ENCODE peak calls at places on chromosomes 4 and X, in eight cellular contexts. One of them, this sample, is unnamed. For H3K4me1, the result is how much of the 10 kb centered on the place peaks cover.

GRCh38 chr4:41326776-41327175 is 70.0 kb downstream of the UCHL1 start:
- DNase-seq in mucosa of descending colon: no peak
- DNase-seq in thoracic aorta: no peak
- DNase-seq in upper lobe of right lung: no peak
- DNase-seq in lower lobe of right lung: no peak
- DNase-seq in heart right ventricle: no peak
- DNase-seq in gastrocnemius medialis: no peak
- DNase-seq in OCI-LY7: no peak
- DNase-seq in this sample: no peak

GRCh38 chrX:126770179-126770578 is 49.4 kb upstream of the PRR32 start:
- DNase-seq in upper lobe of right lung: no peak
- DNase-seq in OCI-LY7: peak
- DNase-seq in thoracic aorta: no peak
- DNase-seq in gastrocnemius medialis: no peak
- DNase-seq in lower lobe of right lung: no peak
- DNase-seq in mucosa of descending colon: no peak
- DNase-seq in heart right ventricle: no peak
- DNase-seq in this sample: no peak

GRCh38 chrX:48508400-48509244 is at the start of gene PORCN:
- DNase-seq in gastrocnemius medialis: peak
- DNase-seq in thoracic aorta: no peak
- DNase-seq in OCI-LY7: peak
- DNase-seq in heart right ventricle: peak
- DNase-seq in upper lobe of right lung: peak
- DNase-seq in mucosa of descending colon: peak
- DNase-seq in lower lobe of right lung: peak
- DNase-seq in this sample: peak

GRCh38 chr4:145279122-145279960 is 99.0 kb upstream of the OTUD4 start:
- DNase-seq in mucosa of descending colon: no peak
- DNase-seq in OCI-LY7: no peak
- DNase-seq in thoracic aorta: no peak
- DNase-seq in lower lobe of right lung: no peak
- DNase-seq in upper lobe of right lung: no peak
- DNase-seq in gastrocnemius medialis: no peak
- DNase-seq in heart right ventricle: no peak
- DNase-seq in this sample: no peak

GRCh38 chr4:82789377-82789776 is 9.2 kb downstream of the SCD5 start:
- DNase-seq in upper lobe of right lung: no peak
- DNase-seq in thoracic aorta: no peak
- DNase-seq in mucosa of descending colon: no peak
- DNase-seq in gastrocnemius medialis: no peak
- DNase-seq in lower lobe of right lung: no peak
- DNase-seq in heart right ventricle: no peak
- DNase-seq in OCI-LY7: no peak
- DNase-seq in this sample: no peak

GRCh38 chrX:10103023-10103422 is 53.8 kb upstream of the CLCN4 start:
- DNase-seq in thoracic aorta: no peak
- DNase-seq in mucosa of descending colon: no peak
- DNase-seq in OCI-LY7: no peak
- DNase-seq in heart right ventricle: no peak
- DNase-seq in lower lobe of right lung: no peak
- DNase-seq in gastrocnemius medialis: no peak
- DNase-seq in upper lobe of right lung: no peak
- DNase-seq in this sample: no peak

GRCh38 chr4:8914461-8915171 is 43.0 kb upstream of the HMX1 start:
- DNase-seq in lower lobe of right lung: no peak
- DNase-seq in gastrocnemius medialis: no peak
- DNase-seq in OCI-LY7: no peak
- DNase-seq in thoracic aorta: no peak
- DNase-seq in mucosa of descending colon: no peak
- DNase-seq in upper lobe of right lung: peak
- DNase-seq in heart right ventricle: no peak
- DNase-seq in this sample: peak

GRCh38 chr4:61335364-61335763 is 135.2 kb downstream of the ADGRL3 start:
- DNase-seq in upper lobe of right lung: no peak
- DNase-seq in mucosa of descending colon: no peak
- DNase-seq in gastrocnemius medialis: no peak
- DNase-seq in heart right ventricle: no peak
- DNase-seq in thoracic aorta: no peak
- DNase-seq in OCI-LY7: no peak
- DNase-seq in lower lobe of right lung: no peak
- DNase-seq in this sample: no peak

GRCh38 chr4:26729547-26729946 is 131.1 kb upstream of the STIM2 start:
- DNase-seq in mucosa of descending colon: no peak
- DNase-seq in lower lobe of right lung: no peak
- DNase-seq in upper lobe of right lung: no peak
- DNase-seq in heart right ventricle: no peak
- DNase-seq in OCI-LY7: no peak
- DNase-seq in gastrocnemius medialis: no peak
- DNase-seq in thoracic aorta: no peak
- DNase-seq in this sample: no peak

GRCh38 chrX:110056419-110056818 is 53.5 kb downstream of the TMEM164 start:
- DNase-seq in upper lobe of right lung: no peak
- DNase-seq in thoracic aorta: no peak
- DNase-seq in mucosa of descending colon: no peak
- DNase-seq in lower lobe of right lung: no peak
- DNase-seq in OCI-LY7: no peak
- DNase-seq in gastrocnemius medialis: no peak
- DNase-seq in heart right ventricle: no peak
- DNase-seq in this sample: no peak

GRCh38 chrX:118566359-118566758 is 70.7 kb downstream of the DOCK11 start:
- DNase-seq in upper lobe of right lung: no peak
- DNase-seq in gastrocnemius medialis: no peak
- DNase-seq in lower lobe of right lung: no peak
- DNase-seq in mucosa of descending colon: no peak
- DNase-seq in heart right ventricle: no peak
- DNase-seq in thoracic aorta: no peak
- DNase-seq in OCI-LY7: no peak
- DNase-seq in this sample: no peak

GRCh38 chr4:106601519-106601918 is 232.9 kb upstream of the GIMD1 start:
- DNase-seq in gastrocnemius medialis: no peak
- DNase-seq in heart right ventricle: no peak
- DNase-seq in OCI-LY7: no peak
- DNase-seq in upper lobe of right lung: no peak
- DNase-seq in thoracic aorta: no peak
- DNase-seq in lower lobe of right lung: no peak
- DNase-seq in mucosa of descending colon: no peak
- DNase-seq in this sample: no peak

GRCh38 chrX:118251251-118251650 is 94.7 kb upstream of the WDR44 start:
- DNase-seq in gastrocnemius medialis: no peak
- DNase-seq in OCI-LY7: no peak
- DNase-seq in mucosa of descending colon: no peak
- DNase-seq in upper lobe of right lung: no peak
- DNase-seq in lower lobe of right lung: no peak
- DNase-seq in thoracic aorta: no peak
- DNase-seq in heart right ventricle: no peak
- DNase-seq in this sample: peak

GRCh38 chr4:113020966-113021365 is 28.5 kb upstream of the ANK2 start:
- DNase-seq in upper lobe of right lung: no peak
- DNase-seq in mucosa of descending colon: no peak
- DNase-seq in heart right ventricle: no peak
- DNase-seq in gastrocnemius medialis: no peak
- DNase-seq in lower lobe of right lung: no peak
- DNase-seq in thoracic aorta: no peak
- DNase-seq in OCI-LY7: no peak
- DNase-seq in this sample: no peak

GRCh38 chrX:114582698-114583395 is 1.0 kb upstream of the HTR2C start:
- DNase-seq in mucosa of descending colon: no peak
- DNase-seq in gastrocnemius medialis: no peak
- DNase-seq in upper lobe of right lung: no peak
- DNase-seq in lower lobe of right lung: no peak
- DNase-seq in thoracic aorta: no peak
- DNase-seq in OCI-LY7: no peak
- DNase-seq in heart right ventricle: no peak
- DNase-seq in this sample: no peak

GRCh38 chrX:43745938-43746721 is 90.0 kb downstream of the MAOA start:
- DNase-seq in heart right ventricle: no peak
- DNase-seq in mucosa of descending colon: no peak
- DNase-seq in upper lobe of right lung: no peak
- DNase-seq in OCI-LY7: no peak
- DNase-seq in thoracic aorta: no peak
- DNase-seq in gastrocnemius medialis: no peak
- DNase-seq in lower lobe of right lung: no peak
- DNase-seq in this sample: no peak

GRCh38 chr4:188439641-188440311 is 300.5 kb downstream of the TRIML1 start:
- DNase-seq in gastrocnemius medialis: no peak
- DNase-seq in upper lobe of right lung: no peak
- DNase-seq in mucosa of descending colon: no peak
- DNase-seq in lower lobe of right lung: no peak
- DNase-seq in thoracic aorta: no peak
- DNase-seq in OCI-LY7: no peak
- DNase-seq in heart right ventricle: peak
- DNase-seq in this sample: no peak

GRCh38 chr4:112284662-112285411 is 867 bp downstream of the TIFA start:
- DNase-seq in OCI-LY7: peak
- DNase-seq in mucosa of descending colon: peak
- DNase-seq in upper lobe of right lung: no peak
- DNase-seq in thoracic aorta: no peak
- DNase-seq in gastrocnemius medialis: no peak
- DNase-seq in heart right ventricle: no peak
- DNase-seq in lower lobe of right lung: peak
- DNase-seq in this sample: no peak

GRCh38 chrX:9352683-9353430 is 112.0 kb upstream of the TBL1X start:
- DNase-seq in OCI-LY7: peak
- DNase-seq in upper lobe of right lung: no peak
- DNase-seq in lower lobe of right lung: peak
- DNase-seq in mucosa of descending colon: no peak
- DNase-seq in heart right ventricle: no peak
- DNase-seq in thoracic aorta: no peak
- DNase-seq in gastrocnemius medialis: peak
- DNase-seq in this sample: no peak

GRCh38 chr4:89242864-89243740 is 64.5 kb downstream of the GPRIN3 start:
- DNase-seq in lower lobe of right lung: no peak
- DNase-seq in gastrocnemius medialis: no peak
- DNase-seq in heart right ventricle: no peak
- DNase-seq in mucosa of descending colon: no peak
- DNase-seq in thoracic aorta: no peak
- DNase-seq in OCI-LY7: no peak
- DNase-seq in upper lobe of right lung: no peak
- DNase-seq in this sample: no peak

GRCh38 chrX:70444326-70445196 is at the start of gene DLG3:
- DNase-seq in mucosa of descending colon: no peak
- DNase-seq in gastrocnemius medialis: no peak
- DNase-seq in upper lobe of right lung: no peak
- DNase-seq in heart right ventricle: no peak
- DNase-seq in thoracic aorta: no peak
- DNase-seq in OCI-LY7: no peak
- DNase-seq in lower lobe of right lung: no peak
- DNase-seq in this sample: no peak
- TF ChIP-seq CTCF in mucosa of descending colon: no peak
- TF ChIP-seq CTCF in gastrocnemius medialis: no peak
- TF ChIP-seq CTCF in upper lobe of right lung: no peak
- TF ChIP-seq CTCF in heart right ventricle: no peak
- TF ChIP-seq CTCF in thoracic aorta: no peak
- TF ChIP-seq CTCF in OCI-LY7: no peak
- TF ChIP-seq CTCF in lower lobe of right lung: no peak
- TF ChIP-seq CTCF in this sample: no peak

GRCh38 chr4:88009871-88010270 is 2.4 kb downstream of the PKD2 start:
- DNase-seq in heart right ventricle: no peak
- DNase-seq in upper lobe of right lung: no peak
- DNase-seq in mucosa of descending colon: no peak
- DNase-seq in OCI-LY7: no peak
- DNase-seq in lower lobe of right lung: no peak
- DNase-seq in thoracic aorta: no peak
- DNase-seq in gastrocnemius medialis: no peak
- DNase-seq in this sample: no peak
- H3K4me3 ChIP-seq in heart right ventricle: no peak
- H3K4me3 ChIP-seq in upper lobe of right lung: peak
- H3K4me3 ChIP-seq in mucosa of descending colon: no peak
- H3K4me3 ChIP-seq in OCI-LY7: no peak
- H3K4me3 ChIP-seq in lower lobe of right lung: no peak
- H3K4me3 ChIP-seq in thoracic aorta: peak
- H3K4me3 ChIP-seq in gastrocnemius medialis: no peak
- H3K4me3 ChIP-seq in this sample: peak

GRCh38 chr4:124433500-124433899 is 279.0 kb downstream of the ANKRD50 start:
- DNase-seq in OCI-LY7: no peak
- DNase-seq in thoracic aorta: no peak
- DNase-seq in gastrocnemius medialis: no peak
- DNase-seq in heart right ventricle: no peak
- DNase-seq in mucosa of descending colon: peak
- DNase-seq in lower lobe of right lung: no peak
- DNase-seq in upper lobe of right lung: no peak
- DNase-seq in this sample: no peak

GRCh38 chr4:124431663-124432192 is 280.8 kb downstream of the ANKRD50 start:
- DNase-seq in mucosa of descending colon: no peak
- DNase-seq in OCI-LY7: no peak
- DNase-seq in lower lobe of right lung: no peak
- DNase-seq in heart right ventricle: no peak
- DNase-seq in gastrocnemius medialis: no peak
- DNase-seq in upper lobe of right lung: no peak
- DNase-seq in thoracic aorta: no peak
- DNase-seq in this sample: no peak

GRCh38 chr4:124432500-124432899 is 280.0 kb downstream of the ANKRD50 start:
- DNase-seq in heart right ventricle: no peak
- DNase-seq in lower lobe of right lung: no peak
- DNase-seq in gastrocnemius medialis: no peak
- DNase-seq in thoracic aorta: no peak
- DNase-seq in OCI-LY7: no peak
- DNase-seq in mucosa of descending colon: no peak
- DNase-seq in upper lobe of right lung: no peak
- DNase-seq in this sample: no peak

GRCh38 chr4:124435276-124435675 is 277.3 kb downstream of the ANKRD50 start:
- DNase-seq in OCI-LY7: no peak
- DNase-seq in mucosa of descending colon: no peak
- DNase-seq in thoracic aorta: no peak
- DNase-seq in heart right ventricle: no peak
- DNase-seq in upper lobe of right lung: no peak
- DNase-seq in gastrocnemius medialis: no peak
- DNase-seq in lower lobe of right lung: no peak
- DNase-seq in this sample: no peak

GRCh38 chr4:124433044-124433443 is 279.5 kb downstream of the ANKRD50 start:
- DNase-seq in heart right ventricle: no peak
- DNase-seq in mucosa of descending colon: no peak
- DNase-seq in thoracic aorta: no peak
- DNase-seq in OCI-LY7: no peak
- DNase-seq in gastrocnemius medialis: no peak
- DNase-seq in upper lobe of right lung: no peak
- DNase-seq in lower lobe of right lung: no peak
- DNase-seq in this sample: no peak
- H3K4me1 ChIP-seq in heart right ventricle: under half
- H3K4me1 ChIP-seq in mucosa of descending colon: under half
- H3K4me1 ChIP-seq in thoracic aorta: under half
- H3K4me1 ChIP-seq in OCI-LY7: under half
- H3K4me1 ChIP-seq in gastrocnemius medialis: under half
- H3K4me1 ChIP-seq in upper lobe of right lung: under half
- H3K4me1 ChIP-seq in lower lobe of right lung: under half
- H3K4me1 ChIP-seq in this sample: under half

DNA sequence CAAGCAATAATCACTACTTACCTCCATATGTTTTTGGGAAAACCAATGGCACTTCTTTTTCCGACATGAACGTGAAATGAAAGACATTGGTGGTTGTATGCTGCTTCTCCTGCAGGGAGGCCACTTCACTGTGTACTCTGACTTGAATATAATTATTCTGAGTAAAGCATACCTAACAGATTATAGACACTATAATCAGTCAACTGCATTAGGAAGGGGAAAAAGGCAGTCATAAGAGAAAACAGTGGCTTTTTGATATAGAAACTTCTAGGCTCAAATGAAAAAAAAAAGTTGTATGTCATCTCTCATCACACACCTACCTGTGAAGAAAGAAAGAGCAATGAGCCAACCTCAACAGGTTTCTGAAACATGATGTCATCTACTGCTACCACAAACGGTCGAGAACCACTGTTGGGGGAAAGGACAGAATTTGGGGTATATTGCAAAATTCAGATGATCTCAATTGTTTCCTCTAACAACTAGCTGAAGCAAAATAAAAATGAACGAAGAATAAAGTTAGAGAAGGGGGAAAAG is 37.4 kb downstream of the PRDX4 start:
- DNase-seq in lower lobe of right lung: no peak
- DNase-seq in thoracic aorta: no peak
- DNase-seq in upper lobe of right lung: no peak
- DNase-seq in gastrocnemius medialis: no peak
- DNase-seq in OCI-LY7: no peak
- DNase-seq in mucosa of descending colon: no peak
- DNase-seq in heart right ventricle: no peak
- DNase-seq in this sample: no peak
- TF ChIP-seq CTCF in lower lobe of right lung: no peak
- TF ChIP-seq CTCF in thoracic aorta: no peak
- TF ChIP-seq CTCF in upper lobe of right lung: no peak
- TF ChIP-seq CTCF in gastrocnemius medialis: no peak
- TF ChIP-seq CTCF in OCI-LY7: no peak
- TF ChIP-seq CTCF in mucosa of descending colon: no peak
- TF ChIP-seq CTCF in heart right ventricle: no peak
- TF ChIP-seq CTCF in this sample: no peak